ENCODE peak calls at places on chromosomes 7 and 10, in six cellular contexts. Z, T, U, C, N and V are unnamed samples.

GRCh38 chr10:3173173-3173878 is 744 bp upstream of the PITRM1 start:
- DNase-seq in N (no peak), Z (no peak), U (peak), T (peak), C (no peak), V (no peak)

GRCh38 chr7:50369408-50370026 is 65.0 kb downstream of the IKZF1 start:
- DNase-seq in Z (peak), C (no peak), N (no peak), U (no peak), T (no peak), V (no peak)

GRCh38 chr7:106671160-106671559 is 10.2 kb upstream of the CCDC71L start:
- DNase-seq in C (no peak), N (no peak), U (no peak), Z (no peak), T (no peak), V (no peak)

GRCh38 chr7:41045556-41046123 is 657.2 kb downstream of the INHBA start:
- DNase-seq in T (no peak), Z (peak), U (no peak), C (no peak), N (no peak), V (no peak)

GRCh38 chr7:277228-277627 is 12.7 kb upstream of the FOXL3 start:
- DNase-seq in Z (no peak), C (no peak), U (no peak), N (no peak), T (no peak), V (no peak)

GRCh38 chr7:139866047-139866837 is 37.2 kb downstream of the TBXAS1 start:
- DNase-seq in C (no peak), U (no peak), T (no peak), Z (no peak), N (no peak), V (no peak)

GRCh38 chr7:45118292-45118691 is 6.8 kb upstream of the TBRG4 start:
- DNase-seq in U (no peak), T (no peak), N (no peak), C (no peak), Z (no peak), V (no peak)

GRCh38 chr10:110209926-110210662 is 2.7 kb downstream of the MXI1 start:
- DNase-seq in U (no peak), Z (peak), T (no peak), N (no peak), C (peak), V (no peak)

GRCh38 chr7:21941570-21942224 is 4.0 kb downstream of the CDCA7L start:
- DNase-seq in C (no peak), Z (no peak), N (no peak), U (no peak), T (no peak), V (no peak)

GRCh38 chr7:90618880-90619279 is 22.8 kb downstream of the CDK14 start:
- DNase-seq in U (no peak), Z (no peak), N (no peak), C (no peak), T (no peak), V (no peak)

GRCh38 chr7:91713669-91714068 is 166.8 kb downstream of the MTERF1 start:
- DNase-seq in C (no peak), T (no peak), Z (no peak), N (no peak), U (no peak), V (no peak)

GRCh38 chr7:155007947-155008346 is 5.0 kb upstream of the PAXIP1 start:
- DNase-seq in Z (peak), C (no peak), T (no peak), U (no peak), N (no peak), V (no peak)

GRCh38 chr7:94561841-94562514 is 52.4 kb downstream of the CASD1 start:
- DNase-seq in N (no peak), Z (no peak), C (no peak), U (no peak), T (no peak), V (no peak)

GRCh38 chr7:2116086-2116810 is 116.5 kb downstream of the MAD1L1 start:
- DNase-seq in T (peak), Z (no peak), N (no peak), C (peak), U (no peak), V (no peak)

GRCh38 chr7:116222501-116222900 is 12.2 kb downstream of the TES start:
- DNase-seq in N (no peak), U (no peak), Z (peak), C (no peak), T (no peak), V (no peak)

GRCh38 chr7:55242613-55243012 is 122.5 kb upstream of the LANCL2 start:
- DNase-seq in C (no peak), Z (no peak), T (no peak), U (no peak), N (no peak), V (no peak)

GRCh38 chr10:71512794-71513379 is 116.2 kb downstream of the CDH23 start:
- DNase-seq in C (no peak), T (no peak), Z (no peak), U (no peak), N (no peak), V (peak)

GRCh38 chr7:22696672-22697071 is 30.3 kb upstream of the IL6 start:
- DNase-seq in C (no peak), U (no peak), T (no peak), N (no peak), Z (no peak), V (no peak)

GRCh38 chr10:104680467-104681401 is 39.6 kb downstream of the SORCS3 start:
- DNase-seq in N (no peak), U (no peak), C (peak), Z (peak), T (no peak), V (peak)

DNA sequence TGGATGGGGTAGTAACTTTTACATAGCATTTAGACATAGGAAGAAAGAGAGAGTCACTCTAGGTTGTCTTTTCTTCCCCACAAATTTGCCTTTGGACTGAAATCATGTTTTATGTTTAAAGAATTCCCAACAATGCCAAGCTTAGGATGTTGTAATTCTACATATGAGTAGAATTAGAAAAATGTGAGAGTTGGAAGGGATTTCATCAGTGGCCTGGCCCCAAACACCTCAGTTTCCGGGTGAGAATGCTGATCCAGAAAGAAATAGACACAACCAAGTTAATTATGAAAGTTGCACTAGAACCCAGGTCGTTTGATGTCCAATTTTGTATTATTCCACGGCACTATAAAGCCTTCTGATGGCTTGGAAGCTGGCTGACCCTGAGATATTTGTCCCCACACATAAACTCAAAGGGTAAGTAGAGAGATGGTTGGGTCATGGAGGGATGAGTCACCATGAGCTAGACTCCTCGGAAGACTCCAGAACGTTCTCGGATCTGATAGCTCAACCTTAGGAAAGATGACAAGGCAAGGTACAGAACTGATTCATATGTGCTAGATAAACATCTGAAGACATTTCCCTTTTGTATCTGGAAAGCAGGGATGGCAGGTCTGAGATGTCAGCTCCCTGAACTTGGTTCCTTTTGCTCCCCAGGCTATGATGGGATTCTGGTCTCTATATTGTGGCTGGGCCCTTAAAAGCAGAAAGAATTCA is 48.8 kb upstream of the SLC35B4 start:
- DNase-seq in N (no peak), U (no peak), T (no peak), C (no peak), Z (no peak), V (no peak)
- H3K4me3 ChIP-seq in N (no peak), U (no peak), T (no peak), C (no peak), Z (no peak), V (no peak)

DNA sequence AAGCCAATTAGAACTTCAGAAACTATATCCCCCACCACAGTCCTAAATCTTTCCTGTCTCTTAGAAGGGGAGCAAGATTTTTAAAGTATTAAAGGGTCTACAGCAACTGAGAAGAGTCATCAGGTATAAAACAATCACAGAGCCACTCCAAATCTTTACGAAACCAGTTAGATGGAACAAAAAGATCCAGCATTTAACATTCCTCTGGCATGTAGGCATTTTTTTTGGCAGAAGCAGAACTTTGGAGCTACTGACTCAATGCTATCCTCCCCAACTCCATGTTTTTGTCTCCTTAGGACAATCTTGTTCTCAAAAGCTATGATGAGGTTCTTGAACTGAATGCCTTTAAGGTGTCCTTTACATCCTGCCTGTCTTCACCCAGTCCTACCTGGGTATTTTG is 333.3 kb downstream of the PRPF18 start:
- DNase-seq in U (no peak), Z (no peak), T (no peak), N (no peak), C (no peak), V (no peak)
- H3K4me3 ChIP-seq in U (no peak), Z (no peak), T (no peak), N (no peak), C (no peak), V (no peak)

DNA sequence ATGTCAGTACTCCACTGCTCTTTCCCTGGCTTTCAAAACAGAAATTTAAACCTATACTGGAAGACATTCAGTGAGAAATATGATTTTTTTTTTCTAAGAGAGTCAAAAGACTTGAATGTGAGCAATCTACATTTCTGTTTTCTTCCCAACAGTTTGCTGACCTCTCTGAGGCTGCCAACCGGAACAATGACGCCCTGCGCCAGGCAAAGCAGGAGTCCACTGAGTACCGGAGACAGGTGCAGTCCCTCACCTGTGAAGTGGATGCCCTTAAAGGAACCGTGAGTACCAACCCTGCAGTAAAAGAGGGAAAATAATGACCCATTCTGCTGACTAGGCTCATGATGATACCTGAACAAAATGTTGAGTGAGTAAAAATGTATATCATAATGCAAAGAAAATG is 6.5 kb downstream of the VIM start:
- DNase-seq in C (no peak), T (no peak), Z (no peak), U (no peak), N (no peak), V (no peak)
- H3K4me3 ChIP-seq in C (no peak), T (peak), Z (no peak), U (no peak), N (peak), V (no peak)

GRCh38 chr7:3575753-3576531 is 274.9 kb downstream of the SDK1 start:
- DNase-seq in Z (no peak), C (no peak), U (no peak), N (no peak), T (no peak), V (no peak)
- H3K4me3 ChIP-seq in Z (no peak), C (no peak), U (no peak), N (no peak), T (no peak), V (no peak)

GRCh38 chr10:106566871-106567270 is 597.6 kb downstream of the SORCS1 start:
- DNase-seq in Z (no peak), T (no peak), U (no peak), C (no peak), N (no peak), V (no peak)
- H3K4me3 ChIP-seq in Z (no peak), T (no peak), U (no peak), C (no peak), N (no peak), V (no peak)

GRCh38 chr10:23437987-23438546 is 808 bp upstream of the OTUD1 start:
- DNase-seq in Z (peak), C (peak), N (no peak), U (no peak), T (no peak), V (no peak)
- H3K4me3 ChIP-seq in Z (peak), C (peak), N (peak), U (peak), T (peak), V (peak)

GRCh38 chr7:150449206-150449956 is 1.0 kb upstream of the GIMAP8 start:
- DNase-seq in Z (no peak), C (no peak), T (no peak), U (no peak), N (no peak), V (no peak)

GRCh38 chr7:150451833-150452431 is 1.5 kb downstream of the GIMAP8 start:
- DNase-seq in C (no peak), Z (no peak), U (no peak), N (no peak), T (no peak), V (no peak)

GRCh38 chr7:150450491-150450992 is at the start of gene GIMAP8:
- DNase-seq in Z (no peak), U (peak), C (peak), T (no peak), N (peak), V (no peak)

GRCh38 chr7:150453186-150453585 is 2.8 kb downstream of the GIMAP8 start:
- DNase-seq in N (no peak), Z (no peak), U (no peak), C (no peak), T (no peak), V (no peak)

DNA sequence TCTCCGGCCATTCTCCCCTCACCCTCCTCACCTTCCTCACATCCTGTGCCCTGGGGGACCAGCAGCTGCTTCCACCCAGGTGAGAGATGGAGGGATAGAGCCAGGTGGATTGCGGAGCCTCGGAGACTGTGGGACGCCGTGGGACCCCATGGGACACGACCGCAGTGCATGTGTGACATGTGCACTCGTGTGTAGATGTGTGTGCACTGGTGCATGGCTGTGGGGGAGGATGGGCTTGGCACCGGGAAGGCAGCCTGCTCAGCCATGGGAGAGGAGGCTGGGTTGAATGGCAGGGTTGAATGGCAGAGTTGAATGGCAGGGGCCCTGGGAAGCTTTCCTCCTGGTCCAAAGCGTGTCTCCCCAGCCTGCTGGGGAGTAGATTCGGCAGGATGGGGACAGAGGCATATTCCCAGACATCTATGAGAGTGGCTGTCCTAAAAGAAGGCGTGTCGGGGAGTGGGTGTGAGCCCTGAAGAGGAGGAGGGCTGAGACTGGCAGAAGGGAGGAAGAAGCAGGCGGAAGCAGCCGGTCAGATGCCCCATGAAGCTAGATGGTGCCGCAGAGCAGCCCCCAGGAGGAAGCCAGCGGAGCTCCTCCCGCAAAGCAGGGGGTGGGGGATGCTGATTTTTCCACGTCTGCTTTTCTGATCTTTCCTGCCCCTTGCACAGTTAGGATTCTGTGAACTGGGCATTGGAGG is 815 bp downstream of the GIMAP8 start:
- DNase-seq in C (peak), U (no peak), N (peak), T (no peak), Z (no peak), V (no peak)
- H3K4me3 ChIP-seq in C (peak), U (peak), N (peak), T (peak), Z (no peak), V (no peak)

GRCh38 chr7:80908360-80908797 is 10.5 kb downstream of the SEMA3C start:
- DNase-seq in C (no peak), Z (no peak), U (no peak), N (no peak), T (no peak), V (no peak)
- H3K4me3 ChIP-seq in C (peak), Z (no peak), U (no peak), N (no peak), T (peak), V (no peak)